ENCODE peak calls at places on chromosomes 3 and 15, in four cellular contexts. H is SK-N-DZ, E is HuH-7, M is bronchial epithelial cell. U is an unnamed sample.
A peak's percentile ranks its signal among the peaks of the same experiment; 100 is the strongest.

GRCh38 chr15:98428253-98428989 is 219.9 kb upstream of the IGF1R start:
- DNase-seq in H (peak; percentile 37), E (peak; percentile 80), M (peak; percentile 78), U (peak; percentile 83)

GRCh38 chr15:66894986-66895780 is 170.2 kb upstream of the SMAD3 start:
- DNase-seq in H (no peak), E (no peak), M (peak; percentile 43), U (no peak)

GRCh38 chr15:69131362-69132215 is 28.8 kb upstream of the GLCE start:
- DNase-seq in H (no peak), E (no peak), M (no peak), U (no peak)

GRCh38 chr3:61936344-61936937 is 375.1 kb downstream of the PTPRG start:
- DNase-seq in H (no peak), E (peak; percentile 4), M (no peak), U (no peak)

GRCh38 chr15:40081691-40082194 is 26.9 kb downstream of the BMF start:
- DNase-seq in H (peak; percentile 60), E (peak; percentile 77), M (no peak), U (no peak)

GRCh38 chr15:44096596-44096995 is 98.5 kb downstream of the FRMD5 start:
- DNase-seq in H (no peak), E (no peak), M (no peak), U (no peak)

GRCh38 chr3:155553800-155554199 is 191.1 kb downstream of the PLCH1 start:
- DNase-seq in H (no peak), E (no peak), M (peak; percentile 31), U (peak; percentile 15)

GRCh38 chr3:186643493-186643892 is 3.3 kb downstream of the FETUB start:
- DNase-seq in H (no peak), E (no peak), M (peak; percentile 42), U (peak; percentile 13)

GRCh38 chr3:152650177-152650576 is 184.8 kb upstream of the P2RY1 start:
- DNase-seq in H (no peak), E (no peak), M (no peak), U (no peak)

GRCh38 chr3:195094211-195094921 is 176.6 kb downstream of the XXYLT1 start:
- DNase-seq in H (no peak), E (no peak), M (no peak), U (no peak)

GRCh38 chr3:176650478-176650877 is 546.8 kb downstream of the TBL1XR1 start:
- DNase-seq in H (peak; percentile 3), E (no peak), M (peak; percentile 90), U (peak; percentile 56)

GRCh38 chr15:77807115-77807514 is 174.4 kb upstream of the LINGO1 start:
- DNase-seq in H (no peak), E (no peak), M (no peak), U (no peak)

GRCh38 chr15:96333194-96334016 is 2.9 kb downstream of the NR2F2 start:
- DNase-seq in H (peak; percentile 39), E (peak; percentile 34), M (no peak), U (no peak)

U was measured in foreskin keratinocyte.